ENCODE peak calls at places on chromosomes 11 and 22, in eight cellular contexts. K is BE2C, U is esophagus muscularis mucosa, L is cardiac fibroblast, H is PC-3, I is tibial nerve, R is MCF 10A, Y is body of pancreas. O is an unnamed sample.

GRCh38 chr11:1778141-1778911 is 14.6 kb upstream of the CTSD start:
- DNase-seq in K (no peak), U (no peak), L (no peak), H (peak; percentile 30), I (no peak), R (no peak), Y (no peak), O (no peak)

GRCh38 chr11:69915501-69916250 is 96.5 kb upstream of the FGF3 start:
- DNase-seq in K (peak; percentile 92), U (no peak), L (peak; percentile 74), H (peak; percentile 95), I (peak; percentile 82), R (peak; percentile 70), Y (peak; percentile 87), O (peak; percentile 89)

GRCh38 chr11:58301576-58301975 is 33.5 kb upstream of the OR10W1 start:
- DNase-seq in K (no peak), U (no peak), L (peak; percentile 86), H (peak; percentile 85), I (no peak), R (no peak), Y (no peak), O (no peak)

GRCh38 chr11:92380882-92381281 is 156.3 kb downstream of the FAT3 start:
- DNase-seq in K (no peak), U (no peak), L (peak; percentile 82), H (peak; percentile 34), I (no peak), R (peak; percentile 72), Y (no peak), O (no peak)

GRCh38 chr11:7154881-7155344 is 66.1 kb downstream of the RBMXL2 start:
- DNase-seq in K (peak; percentile 72), U (no peak), L (peak; percentile 46), H (no peak), I (no peak), R (no peak), Y (no peak), O (no peak)

GRCh38 chr22:30305519-30305905 is 16.2 kb upstream of the CASTOR1 start:
- DNase-seq in K (no peak), U (no peak), L (no peak), H (no peak), I (peak; percentile 67), R (peak; percentile 42), Y (peak; percentile 69), O (no peak)

GRCh38 chr11:57711414-57712255 is at the start of gene MED19:
- DNase-seq in K (peak; percentile 50), U (peak; percentile 97), L (peak; percentile 77), H (peak; percentile 98), I (peak; percentile 28), R (peak; percentile 91), Y (peak; percentile 96), O (peak; percentile 71)

GRCh38 chr22:25449781-25450317 is 114.6 kb upstream of the GRK3 start:
- DNase-seq in K (no peak), U (no peak), L (peak; percentile 17), H (no peak), I (no peak), R (no peak), Y (no peak), O (no peak)

GRCh38 chr11:45180888-45181594 is 34.6 kb downstream of the PRDM11 start:
- DNase-seq in K (peak; percentile 42), U (no peak), L (peak; percentile 53), H (peak; percentile 52), I (peak; percentile 30), R (peak; percentile 65), Y (peak; percentile 76), O (no peak)

GRCh38 chr22:36986242-36986821 is 32.9 kb downstream of the TST start:
- DNase-seq in K (peak; percentile 39), U (no peak), L (peak; percentile 42), H (peak; percentile 65), I (no peak), R (peak; percentile 57), Y (peak; percentile 41), O (no peak)

GRCh38 chr11:68118753-68119448 is 2.3 kb downstream of the CHKA start:
- DNase-seq in K (no peak), U (no peak), L (no peak), H (peak; percentile 41), I (no peak), R (no peak), Y (peak; percentile 71), O (no peak)

GRCh38 chr22:42912049-42912448 is 55.0 kb upstream of the ARFGAP3 start:
- DNase-seq in K (no peak), U (no peak), L (peak; percentile 36), H (peak; percentile 4), I (no peak), R (no peak), Y (no peak), O (no peak)

GRCh38 chr11:73189723-73190556 is 28.1 kb upstream of the P2RY2 start:
- DNase-seq in K (peak; percentile 25), U (no peak), L (peak; percentile 44), H (no peak), I (no peak), R (no peak), Y (no peak), O (no peak)

GRCh38 chr11:62719302-62719978 is 7.8 kb downstream of the HNRNPUL2 start:
- DNase-seq in K (no peak), U (no peak), L (no peak), H (no peak), I (no peak), R (no peak), Y (no peak), O (no peak)

GRCh38 chr11:70203749-70204465 is 811 bp downstream of the FADD start:
- DNase-seq in K (peak; percentile 72), U (no peak), L (peak; percentile 95), H (peak; percentile 97), I (peak; percentile 75), R (peak; percentile 94), Y (peak; percentile 78), O (no peak)

GRCh38 chr11:57804466-57804865 is 42.9 kb downstream of the CTNND1 start:
- DNase-seq in K (no peak), U (no peak), L (no peak), H (no peak), I (no peak), R (no peak), Y (no peak), O (no peak)

GRCh38 chr11:65556470-65557279 is 1.5 kb downstream of the LTBP3 start:
- DNase-seq in K (no peak), U (no peak), L (no peak), H (peak; percentile 44), I (no peak), R (peak; percentile 44), Y (no peak), O (no peak)

GRCh38 chr11:8934735-8935478 is 2.2 kb upstream of the C11orf16 start:
- DNase-seq in K (no peak), U (no peak), L (peak; percentile 65), H (peak; percentile 57), I (no peak), R (peak; percentile 49), Y (no peak), O (no peak)

GRCh38 chr22:38866399-38867123 is 5.5 kb downstream of the CBX6 start:
- DNase-seq in K (peak; percentile 71), U (no peak), L (no peak), H (no peak), I (no peak), R (no peak), Y (no peak), O (no peak)

GRCh38 chr11:117809236-117810055 is 12.4 kb upstream of the DSCAML1 start:
- DNase-seq in K (peak; percentile 92), U (no peak), L (peak; percentile 57), H (peak; percentile 61), I (peak; percentile 44), R (peak; percentile 17), Y (peak; percentile 69), O (no peak)
- TF ChIP-seq CTCF in K (peak; percentile 80), U (peak; percentile 47), L (peak; percentile 64), H (peak; percentile 58), I (peak; percentile 69), R (peak; percentile 17), Y (peak; percentile 48), O (no peak)

DNA sequence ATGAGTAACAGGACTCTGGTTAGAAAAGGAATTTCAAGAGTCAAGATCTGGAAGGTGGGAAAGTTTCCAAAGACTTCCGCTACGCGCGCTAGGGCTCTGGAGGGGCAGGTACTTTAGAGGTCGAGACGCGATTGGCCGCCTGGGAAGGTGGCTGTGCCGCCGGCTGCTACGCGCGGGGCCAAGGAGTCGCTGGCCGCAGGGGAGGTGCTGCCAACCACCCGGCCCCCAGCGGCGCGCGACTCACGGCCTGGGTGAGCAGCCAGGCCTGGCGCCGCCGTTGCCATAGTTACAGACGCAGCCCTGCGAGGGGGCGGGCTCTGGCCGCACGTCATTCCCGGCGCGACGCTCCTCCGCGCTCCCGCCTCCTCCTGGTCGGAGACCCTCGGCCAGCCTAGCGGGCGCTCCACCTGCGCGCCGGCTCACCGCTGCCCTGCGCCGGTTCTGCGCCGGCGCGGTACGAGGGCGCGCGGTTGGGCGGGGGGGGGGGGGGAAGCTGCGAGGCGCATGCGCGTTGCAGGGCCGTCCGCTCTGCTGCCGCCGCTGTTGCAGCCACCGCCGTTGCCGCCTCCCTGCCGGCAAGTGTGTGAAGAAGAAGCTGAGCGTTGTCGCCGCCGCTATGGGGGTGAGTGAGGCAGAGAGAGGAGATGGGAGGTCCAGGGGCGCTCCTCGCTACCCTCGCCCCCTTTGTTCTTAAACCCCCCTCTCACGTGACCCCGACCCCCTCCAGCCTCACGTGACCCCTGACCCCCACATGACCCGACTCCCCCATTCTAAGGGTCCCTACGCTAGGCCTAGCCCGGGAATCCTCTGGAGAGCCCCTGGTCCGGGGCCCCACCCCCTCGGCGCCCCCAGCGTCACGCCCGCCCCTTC is at the start of gene NAA40:
- DNase-seq in K (peak; percentile 94), U (no peak), L (peak; percentile 94), H (peak; percentile 99), I (peak; percentile 62), R (peak; percentile 96), Y (peak; percentile 97), O (peak; percentile 93)
- TF ChIP-seq CTCF in K (no peak), U (no peak), L (no peak), H (no peak), I (peak; percentile 51), R (no peak), Y (no peak), O (no peak)

GRCh38 chr22:48941903-48942625 is 885.6 kb downstream of the BRD1 start:
- DNase-seq in K (no peak), U (peak; percentile 72), L (no peak), H (no peak), I (no peak), R (no peak), Y (no peak), O (no peak)

GRCh38 chr22:48942698-48943566 is 884.7 kb downstream of the BRD1 start:
- DNase-seq in K (no peak), U (peak; percentile 82), L (no peak), H (no peak), I (no peak), R (no peak), Y (no peak), O (no peak)

GRCh38 chr22:48944433-48944755 is 883.3 kb downstream of the BRD1 start:
- DNase-seq in K (no peak), U (no peak), L (no peak), H (no peak), I (no peak), R (no peak), Y (no peak), O (no peak)

GRCh38 chr22:48944756-48945620 is 882.7 kb downstream of the BRD1 start:
- DNase-seq in K (no peak), U (peak; percentile 86), L (no peak), H (no peak), I (no peak), R (no peak), Y (no peak), O (no peak)

GRCh38 chr22:48943567-48944432 is 883.9 kb downstream of the BRD1 start:
- DNase-seq in K (no peak), U (peak; percentile 88), L (no peak), H (peak; percentile 5), I (no peak), R (no peak), Y (no peak), O (no peak)
- TF ChIP-seq CTCF in K (no peak), U (peak; percentile 39), L (no peak), H (peak; percentile 34), I (peak; percentile 32), R (no peak), Y (peak; percentile 28), O (no peak)

GRCh38 chr11:116217006-116217405 is 555.8 kb downstream of the BUD13 start:
- DNase-seq in K (no peak), U (no peak), L (peak; percentile 47), H (peak; percentile 57), I (peak; percentile 52), R (peak; percentile 22), Y (peak; percentile 48), O (no peak)
- TF ChIP-seq CTCF in K (peak; percentile 21), U (peak; percentile 56), L (peak; percentile 65), H (peak; percentile 75), I (peak; percentile 41), R (peak; percentile 13), Y (peak; percentile 59), O (no peak)

O was measured in mesothelial cell of epicardium.